ENCODE peak calls at places on chromosomes 6 and 20, in six cellular contexts. E, Y, G, X, P and R are unnamed samples.

GRCh38 chr6:42781546-42781810 is 374 bp upstream of the BICRAL start:
- DNase-seq in Y (no peak), E (no peak), P (no peak), X (peak), G (no peak), R (no peak)

GRCh38 chr6:127843582-127843981 is 57.3 kb downstream of the THEMIS start:
- DNase-seq in X (no peak), G (no peak), P (no peak), Y (no peak), E (no peak), R (no peak)

GRCh38 chr6:138107752-138108592 is 753 bp upstream of the PERP start:
- DNase-seq in Y (peak), G (no peak), P (no peak), X (peak), E (peak), R (no peak)

GRCh38 chr6:129938242-129939020 is 77.3 kb upstream of the TMEM244 start:
- DNase-seq in P (no peak), Y (no peak), G (no peak), E (no peak), X (no peak), R (no peak)

GRCh38 chr6:50442531-50443040 is 270.7 kb upstream of the TFAP2D start:
- DNase-seq in X (no peak), Y (no peak), E (no peak), P (no peak), G (no peak), R (no peak)

GRCh38 chr6:111804627-111805235 is 68.5 kb downstream of the FYN start:
- DNase-seq in G (no peak), P (peak), X (peak), Y (no peak), E (no peak), R (no peak)

GRCh38 chr20:58720890-58721289 is 28.3 kb downstream of the NPEPL1 start:
- DNase-seq in Y (no peak), X (no peak), P (no peak), G (peak), E (no peak), R (no peak)

GRCh38 chr20:4956200-4956810 is 45.0 kb downstream of the SLC23A2 start:
- DNase-seq in E (peak), P (no peak), X (peak), Y (no peak), G (no peak), R (peak)

GRCh38 chr6:34021001-34021838 is 124.7 kb downstream of the GRM4 start:
- DNase-seq in Y (no peak), E (no peak), P (no peak), G (peak), X (no peak), R (no peak)

GRCh38 chr20:24863356-24863755 is 85.7 kb upstream of the CST7 start:
- DNase-seq in P (no peak), E (no peak), X (no peak), Y (no peak), G (no peak), R (no peak)

GRCh38 chr6:2140438-2141128 is 104.8 kb downstream of the GMDS start:
- DNase-seq in Y (no peak), G (no peak), X (no peak), P (no peak), E (no peak), R (no peak)

GRCh38 chr20:59010995-59011873 is 4.2 kb upstream of the CTSZ start:
- DNase-seq in Y (no peak), G (no peak), P (no peak), X (no peak), E (no peak), R (no peak)

GRCh38 chr6:133710826-133711225 is 178.1 kb upstream of the TCF21 start:
- DNase-seq in P (no peak), E (no peak), X (no peak), G (no peak), Y (no peak), R (no peak)

GRCh38 chr20:50412069-50412468 is 98.1 kb upstream of the PTPN1 start:
- DNase-seq in G (no peak), Y (no peak), E (no peak), X (no peak), P (no peak), R (no peak)

GRCh38 chr20:62590301-62591121 is 51.8 kb upstream of the SLCO4A1 start:
- DNase-seq in G (no peak), X (no peak), Y (no peak), E (no peak), P (no peak), R (no peak)

GRCh38 chr6:225907-226306 is 66.4 kb upstream of the DUSP22 start:
- DNase-seq in P (no peak), E (no peak), Y (no peak), X (no peak), G (no peak), R (no peak)

GRCh38 chr6:34098045-34098936 is 47.6 kb downstream of the GRM4 start:
- DNase-seq in X (no peak), E (no peak), G (no peak), Y (no peak), P (no peak), R (no peak)

GRCh38 chr6:28215425-28215824 is 9.7 kb upstream of the ZSCAN9 start:
- DNase-seq in E (no peak), G (no peak), P (no peak), Y (no peak), X (no peak), R (no peak)

GRCh38 chr6:50818673-50819072 is at the start of gene TFAP2B:
- DNase-seq in Y (no peak), G (no peak), X (no peak), P (no peak), E (no peak), R (no peak)

GRCh38 chr6:143872211-143872610 is 7.9 kb downstream of the ZC2HC1B start:
- DNase-seq in E (no peak), Y (no peak), X (peak), P (no peak), G (no peak), R (no peak)

GRCh38 chr20:46894971-46895905 is 595 bp downstream of the EYA2 start:
- DNase-seq in G (no peak), X (no peak), E (no peak), P (no peak), Y (peak), R (no peak)

GRCh38 chr6:104118274-104118673 is 741.4 kb downstream of the HACE1 start:
- DNase-seq in E (no peak), G (no peak), Y (no peak), P (no peak), X (no peak), R (no peak)

GRCh38 chr6:152338335-152339125 is 298.6 kb downstream of the SYNE1 start:
- DNase-seq in E (peak), G (peak), X (peak), P (peak), Y (peak), R (peak)

GRCh38 chr20:34629904-34630303 is 47.0 kb downstream of the PIGU start:
- DNase-seq in P (no peak), E (no peak), G (no peak), Y (no peak), X (no peak), R (no peak)

GRCh38 chr6:28789553-28790083 is 134.2 kb downstream of the TRIM27 start:
- DNase-seq in X (no peak), G (no peak), E (no peak), Y (no peak), P (no peak), R (peak)

GRCh38 chr6:44487611-44488010 is 100.1 kb downstream of the CDC5L start:
- DNase-seq in G (no peak), X (no peak), P (no peak), Y (no peak), E (no peak), R (no peak)

GRCh38 chr6:80154160-80154559 is 47.7 kb downstream of the BCKDHB start:
- DNase-seq in Y (no peak), X (no peak), P (no peak), G (no peak), E (no peak), R (no peak)

GRCh38 chr6:156718647-156719394 is 58.4 kb upstream of the ARID1B start:
- DNase-seq in X (no peak), P (no peak), G (no peak), Y (peak), E (no peak), R (no peak)

GRCh38 chr6:168404560-168404959 is 36.4 kb upstream of the SMOC2 start:
- DNase-seq in X (no peak), Y (no peak), P (no peak), E (no peak), G (peak), R (no peak)

GRCh38 chr6:20266851-20267608 is 54.8 kb upstream of the MBOAT1 start:
- DNase-seq in Y (no peak), X (peak), G (no peak), E (no peak), P (no peak), R (no peak)

GRCh38 chr20:32589256-32589655 is 4.1 kb upstream of the NOL4L start:
- DNase-seq in X (no peak), G (no peak), P (no peak), Y (no peak), E (no peak), R (no peak)

GRCh38 chr6:36139431-36139830 is 9.1 kb downstream of the MAPK13 start:
- DNase-seq in E (no peak), Y (no peak), G (no peak), X (no peak), P (no peak), R (no peak)